ENCODE peak calls at places on chromosomes 3 and 15, in seven cellular contexts. J is effector memory CD8-positive, alpha-beta T cell; I is AG04450; T is naive thymus-derived CD8-positive, alpha-beta T cell; Q is ELR; C is kidney glomerular epithelial cell; S is T-helper 1 cell. A is an unnamed sample.

GRCh38 chr3:55296781-55297180 is 190.3 kb downstream of the WNT5A start:
- DNase-seq in J (no peak), I (no peak), T (no peak), Q (no peak), C (no peak), S (no peak), A (no peak)

GRCh38 chr3:127970966-127971592 is 56.0 kb downstream of the KBTBD12 start:
- DNase-seq in J (no peak), I (peak; percentile 18), T (no peak), Q (peak; percentile 68), C (peak; percentile 11), S (no peak), A (no peak)

GRCh38 chr3:44001072-44001471 is 240.6 kb upstream of the TOPAZ1 start:
- DNase-seq in J (no peak), I (no peak), T (no peak), Q (peak; percentile 23), C (no peak), S (no peak), A (no peak)

GRCh38 chr3:136194409-136195257 is 1.5 kb downstream of the MSL2 start:
- DNase-seq in J (peak; percentile 71), I (no peak), T (peak; percentile 82), Q (peak; percentile 50), C (no peak), S (peak; percentile 58), A (peak; percentile 87)

GRCh38 chr3:87025636-87026035 is 34.7 kb upstream of the VGLL3 start:
- DNase-seq in J (no peak), I (no peak), T (no peak), Q (no peak), C (no peak), S (no peak), A (no peak)

GRCh38 chr15:47717036-47717611 is at the start of gene SEMA6D:
- DNase-seq in J (no peak), I (peak; percentile 54), T (no peak), Q (peak; percentile 79), C (peak; percentile 64), S (no peak), A (peak; percentile 77)

GRCh38 chr3:38644016-38644661 is 5.3 kb downstream of the SCN5A start:
- DNase-seq in J (no peak), I (no peak), T (peak; percentile 10), Q (no peak), C (no peak), S (no peak), A (peak; percentile 41)

GRCh38 chr3:180250172-180250571 is 213.4 kb upstream of the PEX5L start:
- DNase-seq in J (no peak), I (no peak), T (no peak), Q (peak; percentile 87), C (no peak), S (no peak), A (no peak)

GRCh38 chr15:55915876-55916567 is 77.4 kb downstream of the NEDD4 start:
- DNase-seq in J (no peak), I (no peak), T (no peak), Q (peak; percentile 78), C (no peak), S (no peak), A (no peak)

GRCh38 chr3:172125963-172126403 is 86.6 kb downstream of the FNDC3B start:
- DNase-seq in J (no peak), I (no peak), T (no peak), Q (peak; percentile 55), C (no peak), S (no peak), A (no peak)

GRCh38 chr15:100226107-100226506 is 115.7 kb downstream of the ADAMTS17 start:
- DNase-seq in J (no peak), I (no peak), T (no peak), Q (no peak), C (no peak), S (no peak), A (no peak)

GRCh38 chr15:93362203-93362602 is 273.2 kb upstream of the RGMA start:
- DNase-seq in J (no peak), I (no peak), T (no peak), Q (no peak), C (no peak), S (no peak), A (no peak)

GRCh38 chr3:46733026-46733800 is 15.5 kb upstream of the PRSS50 start:
- DNase-seq in J (no peak), I (no peak), T (no peak), Q (peak; percentile 30), C (no peak), S (no peak), A (peak; percentile 32)

GRCh38 chr3:127707777-127708438 is 35.2 kb downstream of the ABTB1 start:
- DNase-seq in J (no peak), I (no peak), T (no peak), Q (no peak), C (no peak), S (no peak), A (peak; percentile 75)

GRCh38 chr3:28739647-28740046 is 391.0 kb upstream of the AZI2 start:
- DNase-seq in J (no peak), I (no peak), T (no peak), Q (no peak), C (no peak), S (no peak), A (no peak)

GRCh38 chr3:106573605-106574004 is 704.8 kb upstream of the CBLB start:
- DNase-seq in J (no peak), I (no peak), T (no peak), Q (no peak), C (no peak), S (no peak), A (no peak)

GRCh38 chr15:61275901-61276300 is 46.8 kb upstream of the RORA start:
- DNase-seq in J (no peak), I (no peak), T (no peak), Q (no peak), C (no peak), S (no peak), A (no peak)

GRCh38 chr15:95770191-95770590 is 560.3 kb upstream of the NR2F2 start:
- DNase-seq in J (no peak), I (no peak), T (no peak), Q (peak; percentile 59), C (peak; percentile 86), S (no peak), A (no peak)

GRCh38 chr3:99545941-99546580 is 92.3 kb upstream of the COL8A1 start:
- DNase-seq in J (no peak), I (no peak), T (no peak), Q (peak; percentile 28), C (peak; percentile 15), S (no peak), A (no peak)

GRCh38 chr3:134009345-134010000 is 20.3 kb downstream of the SLCO2A1 start:
- DNase-seq in J (no peak), I (no peak), T (no peak), Q (peak; percentile 64), C (peak; percentile 70), S (no peak), A (no peak)

GRCh38 chr3:133578548-133579191 is 5.2 kb downstream of the CDV3 start:
- DNase-seq in J (no peak), I (no peak), T (no peak), Q (peak; percentile 74), C (no peak), S (no peak), A (no peak)

GRCh38 chr3:14426305-14426620 is 23.9 kb downstream of the SLC6A6 start:
- DNase-seq in J (no peak), I (no peak), T (no peak), Q (no peak), C (no peak), S (no peak), A (no peak)

GRCh38 chr3:79027593-79027992 is 740.2 kb downstream of the ROBO1 start:
- DNase-seq in J (no peak), I (no peak), T (no peak), Q (no peak), C (no peak), S (no peak), A (no peak)

GRCh38 chr3:128127236-128127635 is 3.6 kb upstream of the RUVBL1 start:
- DNase-seq in J (no peak), I (no peak), T (no peak), Q (no peak), C (no peak), S (no peak), A (no peak)

GRCh38 chr3:107431298-107432012 is 54.2 kb downstream of the CCDC54 start:
- DNase-seq in J (peak; percentile 23), I (no peak), T (peak; percentile 27), Q (peak; percentile 87), C (peak; percentile 42), S (peak; percentile 19), A (peak; percentile 90)

GRCh38 chr15:80159811-80160569 is 7.2 kb downstream of the FAH start:
- DNase-seq in J (peak; percentile 31), I (no peak), T (no peak), Q (peak; percentile 37), C (no peak), S (no peak), A (no peak)

GRCh38 chr3:41236198-41236597 is 36.9 kb downstream of the CTNNB1 start:
- DNase-seq in J (no peak), I (no peak), T (no peak), Q (no peak), C (no peak), S (no peak), A (no peak)

GRCh38 chr3:176663376-176663775 is 533.9 kb downstream of the TBL1XR1 start:
- DNase-seq in J (no peak), I (no peak), T (no peak), Q (peak; percentile 36), C (no peak), S (no peak), A (no peak)

GRCh38 chr3:39541917-39542329 is 74.4 kb downstream of the MOBP start:
- DNase-seq in J (no peak), I (no peak), T (no peak), Q (peak; percentile 50), C (peak; percentile 15), S (no peak), A (no peak)

GRCh38 chr3:4492240-4493007 is 724 bp upstream of the ITPR1 start:
- DNase-seq in J (peak; percentile 41), I (no peak), T (peak; percentile 34), Q (peak; percentile 77), C (peak; percentile 39), S (peak; percentile 34), A (peak; percentile 88)

GRCh38 chr3:43759297-43759782 is 68.6 kb downstream of the ABHD5 start:
- DNase-seq in J (no peak), I (no peak), T (no peak), Q (peak; percentile 95), C (peak; percentile 93), S (no peak), A (no peak)

GRCh38 chr3:125206934-125207333 is 5.6 kb downstream of the SLC12A8 start:
- DNase-seq in J (no peak), I (no peak), T (no peak), Q (no peak), C (no peak), S (no peak), A (no peak)

GRCh38 chr3:58333206-58334012 is 717 bp downstream of the PXK start:
- DNase-seq in J (no peak), I (no peak), T (no peak), Q (peak; percentile 35), C (peak; percentile 38), S (peak; percentile 14), A (peak; percentile 91)

GRCh38 chr15:47688573-47689086 is 28.7 kb upstream of the SEMA6D start:
- DNase-seq in J (no peak), I (peak; percentile 21), T (no peak), Q (peak; percentile 86), C (no peak), S (no peak), A (no peak)

GRCh38 chr15:88465633-88466219 is 1.5 kb downstream of the MRPL46 start:
- DNase-seq in J (no peak), I (no peak), T (no peak), Q (peak; percentile 77), C (no peak), S (no peak), A (no peak)